ENCODE peak calls at places on chromosomes 12 and 14, in four cellular contexts. A is IMR-90; U is endothelial cell of umbilical vein; O is stimulated activated CD4-positive, alpha-beta T cell treated with anti-CD3 and anti-CD28 coated beads, TNF-alpha, amount 100 ng/mL, for 1 hour. Y is an unnamed sample.

GRCh38 chr12:47725893-47726292 is 603 bp upstream of the ENDOU start:
- DNase-seq in A (peak), U (no peak), O (no peak), Y (no peak)

GRCh38 chr12:56684745-56685369 is 3.2 kb downstream of the PTGES3 start:
- DNase-seq in A (no peak), U (peak), O (no peak), Y (no peak)

GRCh38 chr12:103829092-103829491 is 11.9 kb downstream of the NT5DC3 start:
- DNase-seq in A (no peak), U (no peak), O (no peak), Y (no peak)

GRCh38 chr14:28756896-28757570 is 9.6 kb upstream of the FOXG1 start:
- DNase-seq in A (peak), U (peak), O (no peak), Y (no peak)

GRCh38 chr14:21523203-21523602 is 2.9 kb downstream of the SALL2 start:
- DNase-seq in A (no peak), U (no peak), O (no peak), Y (no peak)

GRCh38 chr12:48937170-48937569 is 11.9 kb upstream of the FKBP11 start:
- DNase-seq in A (no peak), U (no peak), O (no peak), Y (no peak)

GRCh38 chr14:106564058-106564643 is 1037.8 kb downstream of the TMEM121 start:
- DNase-seq in A (no peak), U (no peak), O (peak), Y (peak)

GRCh38 chr14:70203686-70204085 is 14.9 kb upstream of the SLC8A3 start:
- DNase-seq in A (no peak), U (no peak), O (no peak), Y (no peak)

GRCh38 chr12:21607701-21608100 is 3.1 kb upstream of the GYS2 start:
- DNase-seq in A (peak), U (peak), O (no peak), Y (no peak)

GRCh38 chr14:30158299-30158698 is 230.7 kb upstream of the PRKD1 start:
- DNase-seq in A (no peak), U (no peak), O (no peak), Y (no peak)

GRCh38 chr12:112133418-112133817 is 8.1 kb downstream of the TRAFD1 start:
- DNase-seq in A (no peak), U (no peak), O (no peak), Y (no peak)

GRCh38 chr12:64825143-64826011 is 930 bp downstream of the TBC1D30 start:
- DNase-seq in A (no peak), U (no peak), O (no peak), Y (no peak)

GRCh38 chr12:46628176-46628575 is 197.6 kb downstream of the SLC38A4 start:
- DNase-seq in A (no peak), U (no peak), O (no peak), Y (no peak)

GRCh38 chr12:39816671-39817185 is 197.1 kb upstream of the ABCD2 start:
- DNase-seq in A (no peak), U (no peak), O (no peak), Y (no peak)

GRCh38 chr12:120961604-120962486 is 16.5 kb upstream of the HNF1A start:
- DNase-seq in A (no peak), U (no peak), O (no peak), Y (no peak)

GRCh38 chr12:481422-481821 is 21.7 kb downstream of the B4GALNT3 start:
- DNase-seq in A (peak), U (no peak), O (no peak), Y (no peak)

GRCh38 chr14:51828017-51828797 is 32.2 kb upstream of the GNG2 start:
- DNase-seq in A (peak), U (no peak), O (peak), Y (peak)

GRCh38 chr14:29274890-29275651 is 508.5 kb downstream of the FOXG1 start:
- DNase-seq in A (no peak), U (no peak), O (no peak), Y (no peak)

GRCh38 chr14:61726772-61727658 is 31.7 kb downstream of the HIF1A start:
- DNase-seq in A (no peak), U (no peak), O (no peak), Y (no peak)

GRCh38 chr14:81427348-81428058 is 27.4 kb upstream of the STON2 start:
- DNase-seq in A (no peak), U (no peak), O (no peak), Y (no peak)

Y was measured in stimulated activated CD8-positive, alpha-beta memory T cell treated with anti-CD3 and anti-CD28 coated beads, Interleukin-7, amount 100 ng/mL, for 4 hours.